ENCODE peak calls at places on chromosome 21, in six cellular contexts. S is aorta; L is body of pancreas; C is testis; I is A549; U is CD4-positive, alpha-beta memory T cell. M is an unnamed sample. For H3K4me1, the result is how much of the 10 kb centered on the place peaks cover.

GRCh38 chr21:18153063-18153462 is 91.6 kb upstream of the CHODL start:
- DNase-seq in I (no peak), U (no peak), C (no peak), S (no peak), L (no peak), M (no peak)

GRCh38 chr21:17527240-17527639 is 14.4 kb downstream of the CXADR start:
- DNase-seq in U (no peak), I (no peak), S (no peak), C (no peak), L (no peak), M (peak)

GRCh38 chr21:18461743-18462142 is 58.2 kb upstream of the TMPRSS15 start:
- DNase-seq in C (no peak), U (no peak), I (no peak), L (no peak), S (no peak), M (no peak)

GRCh38 chr21:19489930-19490329 is 1086.3 kb upstream of the TMPRSS15 start:
- DNase-seq in L (peak), C (no peak), I (no peak), U (no peak), S (no peak), M (peak)

GRCh38 chr21:14545906-14546480 is at the start of gene SAMSN1:
- DNase-seq in U (peak), S (no peak), I (no peak), L (peak), C (peak), M (no peak)

GRCh38 chr21:41504030-41504429 is 3.9 kb downstream of the TMPRSS2 start:
- DNase-seq in U (no peak), L (no peak), C (no peak), S (no peak), I (no peak), M (no peak)

GRCh38 chr21:27365394-27365793 is 398.5 kb upstream of the ADAMTS5 start:
- DNase-seq in L (no peak), U (no peak), C (no peak), I (no peak), S (no peak), M (no peak)

GRCh38 chr21:18228060-18228739 is 16.4 kb upstream of the CHODL start:
- DNase-seq in U (no peak), I (no peak), S (no peak), L (no peak), C (no peak), M (no peak)

GRCh38 chr21:37704751-37705150 is 211.5 kb downstream of the KCNJ6 start:
- DNase-seq in C (no peak), U (no peak), L (no peak), S (no peak), I (no peak), M (no peak)

GRCh38 chr21:17813353-17813752 is 5.8 kb downstream of the C21orf91 start:
- DNase-seq in U (no peak), S (no peak), I (no peak), C (no peak), L (no peak), M (no peak)

GRCh38 chr21:16071761-16072160 is 342.0 kb downstream of the USP25 start:
- DNase-seq in I (no peak), U (no peak), L (no peak), S (no peak), C (no peak), M (no peak)

GRCh38 chr21:38787461-38788274 is 18.1 kb upstream of the ETS2 start:
- DNase-seq in U (no peak), C (no peak), S (no peak), I (peak), L (peak), M (peak)

GRCh38 chr21:36887983-36888382 is 78.5 kb downstream of the HLCS start:
- DNase-seq in I (no peak), C (no peak), S (no peak), L (no peak), U (no peak), M (no peak)

GRCh38 chr21:33109574-33110339 is 39.8 kb downstream of the OLIG1 start:
- DNase-seq in L (no peak), U (no peak), I (no peak), C (no peak), S (peak), M (peak)

GRCh38 chr21:14210738-14211137 is at the start of gene LIPI:
- DNase-seq in I (no peak), S (no peak), U (no peak), C (no peak), L (no peak), M (no peak)

GRCh38 chr21:38959686-38960049 is 153.9 kb downstream of the ETS2 start:
- DNase-seq in C (no peak), L (no peak), I (no peak), S (no peak), U (no peak), M (no peak)

GRCh38 chr21:15804247-15804985 is 74.6 kb downstream of the USP25 start:
- DNase-seq in I (no peak), U (no peak), L (no peak), C (no peak), S (no peak), M (peak)

GRCh38 chr21:37273911-37274690 is 7.0 kb upstream of the VPS26C start:
- DNase-seq in S (no peak), I (no peak), U (no peak), C (no peak), L (no peak), M (no peak)

GRCh38 chr21:33668180-33668579 is 25.9 kb downstream of the ITSN1 start:
- DNase-seq in U (no peak), I (no peak), C (no peak), L (no peak), S (no peak), M (no peak)

GRCh38 chr21:9837946-9838801 is 683.2 kb upstream of the TPTE start:
- DNase-seq in I (no peak), U (no peak), L (no peak), S (peak), C (peak), M (no peak)

GRCh38 chr21:36207577-36208320 is 51.1 kb downstream of the DOP1B start:
- DNase-seq in C (no peak), L (no peak), U (no peak), S (peak), I (no peak), M (peak)

GRCh38 chr21:45097827-45098387 is 23.5 kb downstream of the ADARB1 start:
- DNase-seq in I (no peak), C (no peak), U (no peak), L (no peak), S (no peak), M (no peak)

GRCh38 chr21:45095505-45095904 is 21.1 kb downstream of the ADARB1 start:
- DNase-seq in S (no peak), C (no peak), L (no peak), I (no peak), U (no peak), M (no peak)

GRCh38 chr21:45098867-45099266 is 24.5 kb downstream of the ADARB1 start:
- DNase-seq in U (no peak), I (no peak), L (no peak), S (no peak), C (no peak), M (peak)

GRCh38 chr21:45094412-45094811 is 20.0 kb downstream of the ADARB1 start:
- DNase-seq in I (no peak), S (peak), U (no peak), C (no peak), L (no peak), M (no peak)

GRCh38 chr21:45096216-45096615 is 21.8 kb downstream of the ADARB1 start:
- DNase-seq in L (no peak), S (no peak), U (no peak), I (no peak), C (no peak), M (peak)
- H3K4me1 ChIP-seq in L (under half), S (under half), U (under half), I (under half), C (under half), M (under half)

GRCh38 chr21:44866780-44867179 is 6.7 kb downstream of the PTTG1IP start:
- DNase-seq in I (no peak), S (peak), C (no peak), L (no peak), U (no peak), M (peak)

GRCh38 chr21:44869860-44870747 is 3.4 kb downstream of the PTTG1IP start:
- DNase-seq in L (peak), C (peak), U (no peak), I (peak), S (peak), M (peak)

GRCh38 chr21:44867464-44867863 is 6.0 kb downstream of the PTTG1IP start:
- DNase-seq in S (peak), C (no peak), L (no peak), U (no peak), I (no peak), M (no peak)

GRCh38 chr21:44868707-44869106 is 4.8 kb downstream of the PTTG1IP start:
- DNase-seq in S (no peak), I (no peak), L (no peak), U (no peak), C (no peak), M (no peak)

GRCh38 chr21:44867999-44868700 is 5.3 kb downstream of the PTTG1IP start:
- DNase-seq in U (peak), I (no peak), S (peak), L (no peak), C (no peak), M (no peak)
- H3K4me1 ChIP-seq in U (half or more), I (half or more), S (under half), L (under half), C (under half), M (under half)

GRCh38 chr21:29359718-29360117 is 61.0 kb downstream of the BACH1 start:
- DNase-seq in U (no peak), S (no peak), I (no peak), C (no peak), L (no peak), M (no peak)

GRCh38 chr21:29365636-29366305 is 67.0 kb downstream of the BACH1 start:
- DNase-seq in S (no peak), I (no peak), L (no peak), C (no peak), U (no peak), M (no peak)

GRCh38 chr21:29366532-29366931 is 67.8 kb downstream of the BACH1 start:
- DNase-seq in I (no peak), S (no peak), C (no peak), U (no peak), L (no peak), M (no peak)

GRCh38 chr21:29362758-29363157 is 64.0 kb downstream of the BACH1 start:
- DNase-seq in C (no peak), S (no peak), L (no peak), U (no peak), I (no peak), M (no peak)

GRCh38 chr21:29360799-29361765 is 62.4 kb downstream of the BACH1 start:
- DNase-seq in I (no peak), L (peak), S (no peak), U (peak), C (no peak), M (peak)
- H3K4me1 ChIP-seq in I (under half), L (under half), S (under half), U (under half), C (under half), M (under half)

GRCh38 chr21:42722153-42722552 is 68.7 kb downstream of the PDE9A start:
- DNase-seq in I (no peak), S (no peak), L (no peak), U (no peak), C (no peak), M (no peak)
- H3K4me1 ChIP-seq in I (under half), S (under half), L (under half), U (under half), C (under half), M (under half)

GRCh38 chr21:25489673-25490072 is 117.6 kb downstream of the MRPL39 start:
- DNase-seq in U (no peak), L (no peak), I (no peak), C (no peak), S (no peak), M (peak)

GRCh38 chr21:25490742-25491141 is 116.5 kb downstream of the MRPL39 start:
- DNase-seq in U (no peak), L (no peak), I (no peak), C (no peak), S (no peak), M (no peak)

GRCh38 chr21:25491267-25491666 is 116.0 kb downstream of the MRPL39 start:
- DNase-seq in I (no peak), U (no peak), S (no peak), C (no peak), L (no peak), M (no peak)

GRCh38 chr21:25487046-25487594 is 120.2 kb downstream of the MRPL39 start:
- DNase-seq in C (no peak), L (no peak), I (no peak), U (no peak), S (no peak), M (no peak)

DNA sequence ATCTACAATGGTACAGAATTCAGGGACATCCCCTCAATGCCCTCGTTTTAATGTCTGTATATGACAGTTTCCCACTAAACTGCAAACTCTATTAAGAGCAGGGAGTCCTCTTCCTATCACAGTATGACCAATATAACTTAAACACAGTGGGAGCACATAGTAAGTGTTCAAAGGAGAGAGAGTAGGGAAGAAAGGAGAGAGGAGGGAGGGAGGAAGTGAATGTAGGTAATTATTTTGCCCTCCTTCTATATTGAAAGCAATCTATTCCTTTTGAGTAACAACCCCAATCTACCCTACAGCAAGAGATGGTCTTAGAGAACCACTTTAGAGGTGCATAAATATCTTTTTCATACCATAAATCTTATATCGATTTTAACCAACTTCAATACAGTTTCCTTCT is 121.4 kb downstream of the MRPL39 start:
- DNase-seq in I (no peak), U (no peak), S (no peak), C (no peak), L (no peak), M (no peak)
- H3K4me1 ChIP-seq in I (under half), U (under half), S (under half), C (under half), L (under half), M (under half)

GRCh38 chr21:46557469-46557868 is 47.4 kb downstream of the S100B start:
- DNase-seq in C (no peak), S (peak), L (no peak), I (no peak), U (no peak), M (no peak)
- H3K4me1 ChIP-seq in C (under half), S (under half), L (under half), I (under half), U (half or more), M (under half)

DNA sequence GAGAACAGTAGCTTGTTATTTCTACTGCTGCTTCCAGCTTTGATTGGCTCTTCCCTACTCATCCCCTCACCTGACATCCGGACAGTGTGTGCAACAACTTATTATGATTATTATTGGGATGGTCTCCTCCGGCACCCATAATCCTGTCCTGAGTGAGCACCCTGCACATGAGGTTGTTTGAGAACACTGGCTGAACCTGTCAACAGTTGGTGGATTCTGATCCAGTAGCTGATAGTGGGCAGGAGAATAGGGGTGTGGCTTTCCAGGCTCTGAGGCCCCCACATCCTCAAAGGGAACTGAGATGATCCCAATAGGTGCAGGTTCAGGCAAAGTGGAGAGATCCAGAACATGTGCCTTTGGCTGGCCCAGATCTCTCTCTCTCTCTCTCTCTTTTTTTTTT is 60.5 kb downstream of the RUNX1 start:
- DNase-seq in U (no peak), L (no peak), S (no peak), I (no peak), C (no peak), M (no peak)
- H3K4me1 ChIP-seq in U (half or more), L (under half), S (under half), I (under half), C (under half), M (under half)

GRCh38 chr21:40272037-40272436 is 404.8 kb downstream of the PCP4 start:
- DNase-seq in L (no peak), U (no peak), C (no peak), S (no peak), I (no peak), M (no peak)

GRCh38 chr21:40271169-40271568 is 403.9 kb downstream of the PCP4 start:
- DNase-seq in S (no peak), L (no peak), C (no peak), U (no peak), I (no peak), M (no peak)

GRCh38 chr21:40270134-40270533 is 402.9 kb downstream of the PCP4 start:
- DNase-seq in U (no peak), S (no peak), L (no peak), C (no peak), I (no peak), M (no peak)

GRCh38 chr21:40269239-40269638 is 402.0 kb downstream of the PCP4 start:
- DNase-seq in C (no peak), I (no peak), S (no peak), U (no peak), L (no peak), M (no peak)
- H3K4me1 ChIP-seq in C (under half), I (under half), S (under half), U (under half), L (under half), M (under half)

DNA sequence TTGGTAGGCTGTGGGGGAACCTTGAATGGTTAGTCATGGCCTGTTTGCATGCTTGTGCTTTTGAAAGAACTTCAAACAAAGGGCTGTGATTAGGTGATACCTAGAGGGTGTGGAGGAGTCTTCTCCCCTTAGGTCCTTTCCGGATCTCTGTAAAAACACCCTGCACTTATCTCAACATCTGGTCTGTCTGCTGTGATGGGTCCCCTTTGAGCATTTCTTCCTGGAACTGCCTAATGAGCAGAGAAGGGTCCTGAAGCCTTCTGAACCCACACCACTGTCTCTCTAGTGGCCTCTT is 59.6 kb downstream of the HUNK start:
- DNase-seq in S (no peak), I (no peak), L (no peak), U (no peak), C (no peak), M (peak)
- H3K4me1 ChIP-seq in S (under half), I (under half), L (under half), U (under half), C (under half), M (under half)

M was measured in mesendoderm.